ENCODE peak calls at places on chromosomes 16 and 17, in four cellular contexts. O is NCI-H446; Q is T-cell; Z is stimulated activated CD4-positive, alpha-beta T cell treated with anti-CD3 and anti-CD28 coated beads, Interleukin-15, amount 100 ng/mL, for 1 hour. U is an unnamed sample.
A peak's percentile ranks its signal among the peaks of the same experiment; 100 is the strongest.

GRCh38 chr17:36937961-36938565 is 788 bp downstream of the LHX1 start:
- DNase-seq in O (no peak), Q (no peak), Z (no peak), U (peak; percentile 53)

GRCh38 chr16:80827007-80827406 is 22.6 kb upstream of the CDYL2 start:
- DNase-seq in O (no peak), Q (no peak), Z (no peak), U (no peak)

GRCh38 chr17:32517982-32518381 is 31.2 kb downstream of the CDK5R1 start:
- DNase-seq in O (no peak), Q (no peak), Z (no peak), U (no peak)

GRCh38 chr17:42518046-42518754 is 17.8 kb upstream of the NAGLU start:
- DNase-seq in O (peak; percentile 69), Q (no peak), Z (no peak), U (peak; percentile 69)

GRCh38 chr17:152860-153420 is 15.6 kb downstream of the SCGB1C2 start:
- DNase-seq in O (no peak), Q (no peak), Z (no peak), U (no peak)

GRCh38 chr17:6666557-6666956 is 15.0 kb downstream of the C17orf100 start:
- DNase-seq in O (no peak), Q (no peak), Z (no peak), U (no peak)

GRCh38 chr16:2271848-2272461 is 4.0 kb upstream of the RNPS1 start:
- DNase-seq in O (no peak), Q (no peak), Z (no peak), U (no peak)

GRCh38 chr16:81852347-81852746 is 73.3 kb downstream of the PLCG2 start:
- DNase-seq in O (no peak), Q (no peak), Z (no peak), U (no peak)

GRCh38 chr17:77892469-77893143 is 65.9 kb upstream of the TNRC6C start:
- DNase-seq in O (no peak), Q (no peak), Z (no peak), U (no peak)

GRCh38 chr17:82772026-82772425 is 20.2 kb downstream of the TBCD start:
- DNase-seq in O (no peak), Q (no peak), Z (no peak), U (no peak)

GRCh38 chr17:45784583-45785372 is 658 bp downstream of the CRHR1 start:
- DNase-seq in O (no peak), Q (peak; percentile 32), Z (no peak), U (peak; percentile 48)

GRCh38 chr17:9225305-9226101 is 204.2 kb downstream of the NTN1 start:
- DNase-seq in O (no peak), Q (no peak), Z (no peak), U (no peak)

GRCh38 chr17:13538841-13539411 is 62.8 kb downstream of the HS3ST3A1 start:
- DNase-seq in O (no peak), Q (no peak), Z (no peak), U (no peak)

GRCh38 chr17:48513097-48513496 is 17.7 kb downstream of the HOXB1 start:
- DNase-seq in O (no peak), Q (no peak), Z (no peak), U (no peak)

GRCh38 chr17:68383443-68384321 is 73.6 kb downstream of the WIPI1 start:
- DNase-seq in O (no peak), Q (no peak), Z (no peak), U (peak; percentile 35)

GRCh38 chr16:16062023-16062932 is 112.9 kb downstream of the ABCC1 start:
- DNase-seq in O (no peak), Q (peak; percentile 11), Z (no peak), U (peak; percentile 99)

GRCh38 chr17:39357488-39357887 is 43.9 kb downstream of the FBXL20 start:
- DNase-seq in O (no peak), Q (no peak), Z (no peak), U (no peak)

GRCh38 chr17:65005858-65006257 is 50.7 kb downstream of the GNA13 start:
- DNase-seq in O (no peak), Q (no peak), Z (no peak), U (no peak)

GRCh38 chr16:1026784-1027415 is 45.3 kb downstream of the SOX8 start:
- DNase-seq in O (no peak), Q (no peak), Z (no peak), U (no peak)

GRCh38 chr17:7218774-7219173 is 862 bp downstream of the DLG4 start:
- DNase-seq in O (no peak), Q (no peak), Z (no peak), U (no peak)

GRCh38 chr17:30229012-30229411 is 6.5 kb downstream of the SLC6A4 start:
- DNase-seq in O (no peak), Q (no peak), Z (no peak), U (no peak)

GRCh38 chr17:13885953-13886889 is 183.1 kb upstream of the COX10 start:
- DNase-seq in O (no peak), Q (no peak), Z (no peak), U (no peak)

GRCh38 chr17:57016066-57016763 is 38.3 kb downstream of the SCPEP1 start:
- DNase-seq in O (no peak), Q (no peak), Z (no peak), U (no peak)

GRCh38 chr16:14304891-14305459 is 233.9 kb downstream of the MRTFB start:
- DNase-seq in O (no peak), Q (no peak), Z (no peak), U (no peak)

GRCh38 chr17:17698869-17699351 is 17.7 kb downstream of the RAI1 start:
- DNase-seq in O (no peak), Q (no peak), Z (no peak), U (no peak)

GRCh38 chr17:2082003-2082862 is 27.3 kb downstream of the HIC1 start:
- DNase-seq in O (no peak), Q (no peak), Z (no peak), U (no peak)

GRCh38 chr16:11152677-11153321 is 103.2 kb downstream of the SOCS1 start:
- DNase-seq in O (no peak), Q (no peak), Z (no peak), U (peak; percentile 77)

GRCh38 chr16:82639666-82640336 is 13.0 kb downstream of the CDH13 start:
- DNase-seq in O (no peak), Q (peak; percentile 39), Z (no peak), U (peak; percentile 31)

GRCh38 chr17:39735882-39736281 is 1.9 kb upstream of the GRB7 start:
- DNase-seq in O (no peak), Q (no peak), Z (no peak), U (no peak)